ENCODE peak calls at places on chromosomes 1 and 21, in eight cellular contexts. One of them, this sample, is unnamed.

GRCh38 chr1:243549108-243549507 is 293.3 kb downstream of the SDCCAG8 start:
- DNase-seq in CD4-positive, alpha-beta T cell: no peak
- DNase-seq in stimulated activated CD4-positive, alpha-beta T cell treated with anti-CD3 and anti-CD28 coated beads, Interleukin-15, amount 100 ng/mL, for 1 hour: no peak
- DNase-seq in colonic mucosa: no peak
- DNase-seq in SK-MEL-5: no peak
- DNase-seq in fibroblast of the conjunctiva: no peak
- DNase-seq in cardiac muscle cell: peak; percentile 59
- DNase-seq in kidney glomerular epithelial cell: peak; percentile 71
- DNase-seq in this sample: no peak

GRCh38 chr1:97348599-97349265 is 572.1 kb downstream of the DPYD start:
- DNase-seq in CD4-positive, alpha-beta T cell: no peak
- DNase-seq in stimulated activated CD4-positive, alpha-beta T cell treated with anti-CD3 and anti-CD28 coated beads, Interleukin-15, amount 100 ng/mL, for 1 hour: no peak
- DNase-seq in colonic mucosa: no peak
- DNase-seq in SK-MEL-5: no peak
- DNase-seq in fibroblast of the conjunctiva: no peak
- DNase-seq in cardiac muscle cell: peak; percentile 76
- DNase-seq in kidney glomerular epithelial cell: no peak
- DNase-seq in this sample: no peak

GRCh38 chr1:232306269-232306911 is 323.5 kb downstream of the SIPA1L2 start:
- DNase-seq in CD4-positive, alpha-beta T cell: no peak
- DNase-seq in stimulated activated CD4-positive, alpha-beta T cell treated with anti-CD3 and anti-CD28 coated beads, Interleukin-15, amount 100 ng/mL, for 1 hour: no peak
- DNase-seq in colonic mucosa: peak; percentile 53
- DNase-seq in SK-MEL-5: peak; percentile 22
- DNase-seq in fibroblast of the conjunctiva: no peak
- DNase-seq in cardiac muscle cell: peak; percentile 53
- DNase-seq in kidney glomerular epithelial cell: peak; percentile 14
- DNase-seq in this sample: no peak

GRCh38 chr1:37858931-37859506 is 373 bp downstream of the MTF1 start:
- DNase-seq in CD4-positive, alpha-beta T cell: no peak
- DNase-seq in stimulated activated CD4-positive, alpha-beta T cell treated with anti-CD3 and anti-CD28 coated beads, Interleukin-15, amount 100 ng/mL, for 1 hour: no peak
- DNase-seq in colonic mucosa: no peak
- DNase-seq in SK-MEL-5: no peak
- DNase-seq in fibroblast of the conjunctiva: no peak
- DNase-seq in cardiac muscle cell: peak; percentile 60
- DNase-seq in kidney glomerular epithelial cell: no peak
- DNase-seq in this sample: no peak

GRCh38 chr1:25204797-25205441 is 27.4 kb downstream of the SYF2 start:
- DNase-seq in CD4-positive, alpha-beta T cell: peak; percentile 6
- DNase-seq in stimulated activated CD4-positive, alpha-beta T cell treated with anti-CD3 and anti-CD28 coated beads, Interleukin-15, amount 100 ng/mL, for 1 hour: no peak
- DNase-seq in colonic mucosa: no peak
- DNase-seq in SK-MEL-5: peak; percentile 67
- DNase-seq in fibroblast of the conjunctiva: peak; percentile 43
- DNase-seq in cardiac muscle cell: peak; percentile 74
- DNase-seq in kidney glomerular epithelial cell: peak; percentile 50
- DNase-seq in this sample: peak; percentile 45

GRCh38 chr1:2158272-2158671 is 36.3 kb downstream of the FAAP20 start:
- DNase-seq in CD4-positive, alpha-beta T cell: no peak
- DNase-seq in stimulated activated CD4-positive, alpha-beta T cell treated with anti-CD3 and anti-CD28 coated beads, Interleukin-15, amount 100 ng/mL, for 1 hour: no peak
- DNase-seq in colonic mucosa: no peak
- DNase-seq in SK-MEL-5: no peak
- DNase-seq in fibroblast of the conjunctiva: no peak
- DNase-seq in cardiac muscle cell: no peak
- DNase-seq in kidney glomerular epithelial cell: no peak
- DNase-seq in this sample: no peak

GRCh38 chr1:115496904-115497527 is 144.8 kb upstream of the VANGL1 start:
- DNase-seq in CD4-positive, alpha-beta T cell: no peak
- DNase-seq in stimulated activated CD4-positive, alpha-beta T cell treated with anti-CD3 and anti-CD28 coated beads, Interleukin-15, amount 100 ng/mL, for 1 hour: no peak
- DNase-seq in colonic mucosa: no peak
- DNase-seq in SK-MEL-5: no peak
- DNase-seq in fibroblast of the conjunctiva: peak; percentile 10
- DNase-seq in cardiac muscle cell: peak; percentile 17
- DNase-seq in kidney glomerular epithelial cell: peak; percentile 95
- DNase-seq in this sample: no peak

GRCh38 chr1:232438476-232438875 is 191.5 kb downstream of the SIPA1L2 start:
- DNase-seq in CD4-positive, alpha-beta T cell: no peak
- DNase-seq in stimulated activated CD4-positive, alpha-beta T cell treated with anti-CD3 and anti-CD28 coated beads, Interleukin-15, amount 100 ng/mL, for 1 hour: no peak
- DNase-seq in colonic mucosa: no peak
- DNase-seq in SK-MEL-5: peak; percentile 59
- DNase-seq in fibroblast of the conjunctiva: no peak
- DNase-seq in cardiac muscle cell: no peak
- DNase-seq in kidney glomerular epithelial cell: no peak
- DNase-seq in this sample: no peak

GRCh38 chr1:234597894-234598293 is 12.1 kb downstream of the IRF2BP2 start:
- DNase-seq in CD4-positive, alpha-beta T cell: peak; percentile 46
- DNase-seq in stimulated activated CD4-positive, alpha-beta T cell treated with anti-CD3 and anti-CD28 coated beads, Interleukin-15, amount 100 ng/mL, for 1 hour: peak; percentile 26
- DNase-seq in colonic mucosa: peak; percentile 78
- DNase-seq in SK-MEL-5: peak; percentile 70
- DNase-seq in fibroblast of the conjunctiva: no peak
- DNase-seq in cardiac muscle cell: peak; percentile 69
- DNase-seq in kidney glomerular epithelial cell: peak; percentile 27
- DNase-seq in this sample: peak; percentile 61

GRCh38 chr1:25685938-25686665 is 69.5 kb downstream of the MAN1C1 start:
- DNase-seq in CD4-positive, alpha-beta T cell: no peak
- DNase-seq in stimulated activated CD4-positive, alpha-beta T cell treated with anti-CD3 and anti-CD28 coated beads, Interleukin-15, amount 100 ng/mL, for 1 hour: no peak
- DNase-seq in colonic mucosa: no peak
- DNase-seq in SK-MEL-5: no peak
- DNase-seq in fibroblast of the conjunctiva: no peak
- DNase-seq in cardiac muscle cell: no peak
- DNase-seq in kidney glomerular epithelial cell: no peak
- DNase-seq in this sample: no peak

GRCh38 chr1:227333423-227333822 is 15.1 kb upstream of the CDC42BPA start:
- DNase-seq in CD4-positive, alpha-beta T cell: no peak
- DNase-seq in stimulated activated CD4-positive, alpha-beta T cell treated with anti-CD3 and anti-CD28 coated beads, Interleukin-15, amount 100 ng/mL, for 1 hour: no peak
- DNase-seq in colonic mucosa: no peak
- DNase-seq in SK-MEL-5: no peak
- DNase-seq in fibroblast of the conjunctiva: no peak
- DNase-seq in cardiac muscle cell: no peak
- DNase-seq in kidney glomerular epithelial cell: no peak
- DNase-seq in this sample: no peak

GRCh38 chr21:46489800-46490199 is 31.1 kb downstream of the DIP2A start:
- DNase-seq in CD4-positive, alpha-beta T cell: no peak
- DNase-seq in stimulated activated CD4-positive, alpha-beta T cell treated with anti-CD3 and anti-CD28 coated beads, Interleukin-15, amount 100 ng/mL, for 1 hour: no peak
- DNase-seq in colonic mucosa: no peak
- DNase-seq in SK-MEL-5: no peak
- DNase-seq in fibroblast of the conjunctiva: no peak
- DNase-seq in cardiac muscle cell: no peak
- DNase-seq in kidney glomerular epithelial cell: no peak
- DNase-seq in this sample: no peak

GRCh38 chr1:183998045-183998444 is 39.5 kb downstream of the COLGALT2 start:
- DNase-seq in CD4-positive, alpha-beta T cell: no peak
- DNase-seq in stimulated activated CD4-positive, alpha-beta T cell treated with anti-CD3 and anti-CD28 coated beads, Interleukin-15, amount 100 ng/mL, for 1 hour: no peak
- DNase-seq in colonic mucosa: no peak
- DNase-seq in SK-MEL-5: no peak
- DNase-seq in fibroblast of the conjunctiva: no peak
- DNase-seq in cardiac muscle cell: no peak
- DNase-seq in kidney glomerular epithelial cell: no peak
- DNase-seq in this sample: no peak

GRCh38 chr1:41360074-41361027 is 883 bp upstream of the FOXO6 start:
- DNase-seq in CD4-positive, alpha-beta T cell: no peak
- DNase-seq in stimulated activated CD4-positive, alpha-beta T cell treated with anti-CD3 and anti-CD28 coated beads, Interleukin-15, amount 100 ng/mL, for 1 hour: no peak
- DNase-seq in colonic mucosa: peak; percentile 68
- DNase-seq in SK-MEL-5: no peak
- DNase-seq in fibroblast of the conjunctiva: no peak
- DNase-seq in cardiac muscle cell: no peak
- DNase-seq in kidney glomerular epithelial cell: no peak
- DNase-seq in this sample: no peak

GRCh38 chr21:36883532-36884486 is 82.7 kb downstream of the HLCS start:
- DNase-seq in CD4-positive, alpha-beta T cell: no peak
- DNase-seq in stimulated activated CD4-positive, alpha-beta T cell treated with anti-CD3 and anti-CD28 coated beads, Interleukin-15, amount 100 ng/mL, for 1 hour: no peak
- DNase-seq in colonic mucosa: no peak
- DNase-seq in SK-MEL-5: no peak
- DNase-seq in fibroblast of the conjunctiva: no peak
- DNase-seq in cardiac muscle cell: no peak
- DNase-seq in kidney glomerular epithelial cell: no peak
- DNase-seq in this sample: no peak

GRCh38 chr1:100860397-100860991 is 34.1 kb downstream of the EXTL2 start:
- DNase-seq in CD4-positive, alpha-beta T cell: no peak
- DNase-seq in stimulated activated CD4-positive, alpha-beta T cell treated with anti-CD3 and anti-CD28 coated beads, Interleukin-15, amount 100 ng/mL, for 1 hour: no peak
- DNase-seq in colonic mucosa: no peak
- DNase-seq in SK-MEL-5: no peak
- DNase-seq in fibroblast of the conjunctiva: no peak
- DNase-seq in cardiac muscle cell: peak; percentile 79
- DNase-seq in kidney glomerular epithelial cell: peak; percentile 7
- DNase-seq in this sample: no peak

GRCh38 chr1:219476716-219477115 is 136.2 kb downstream of the ZC3H11B start:
- DNase-seq in CD4-positive, alpha-beta T cell: no peak
- DNase-seq in stimulated activated CD4-positive, alpha-beta T cell treated with anti-CD3 and anti-CD28 coated beads, Interleukin-15, amount 100 ng/mL, for 1 hour: no peak
- DNase-seq in colonic mucosa: no peak
- DNase-seq in SK-MEL-5: no peak
- DNase-seq in fibroblast of the conjunctiva: no peak
- DNase-seq in cardiac muscle cell: no peak
- DNase-seq in kidney glomerular epithelial cell: no peak
- DNase-seq in this sample: no peak